ENCODE peak calls at places on chromosomes 16 and 17, in nine cellular contexts. E is EH; R is stimulated activated CD4-positive, alpha-beta T cell treated with anti-CD3 and anti-CD28 coated beads, Interleukin-2, amount 100 ng/mL, for 4 hours; V is ovary; I is epithelial cell of esophagus; N is activated CD8-positive, alpha-beta T cell treated with anti-CD3 and anti-CD28 coated beads, Interleukin-2, amount 10 ng/mL, durations not matched to agents 7 days and 5 days; X is NCI-H1092; D is Kasumi-1; Z is substantia nigra. W is an unnamed sample.

GRCh38 chr16:52320930-52321439 is 226.0 kb downstream of the TOX3 start:
- DNase-seq in E (no peak), R (no peak), V (no peak), I (no peak), N (no peak), X (no peak), D (no peak), Z (no peak), W (no peak)

GRCh38 chr16:2366660-2367309 is 26.3 kb upstream of the ABCA3 start:
- DNase-seq in E (no peak), R (no peak), V (no peak), I (no peak), N (no peak), X (no peak), D (no peak), Z (no peak), W (no peak)

GRCh38 chr17:78979780-78980623 is at the start of gene LGALS3BP:
- DNase-seq in E (peak; percentile 80), R (peak; percentile 10), V (peak; percentile 93), I (peak; percentile 65), N (peak; percentile 55), X (peak; percentile 94), D (peak; percentile 18), Z (peak; percentile 59), W (peak; percentile 2)

GRCh38 chr16:20681821-20682736 is 15.4 kb downstream of the ACSM1 start:
- DNase-seq in E (no peak), R (no peak), V (no peak), I (no peak), N (no peak), X (no peak), D (no peak), Z (no peak), W (peak; percentile 58)

GRCh38 chr16:15765880-15766279 is 90.9 kb downstream of the MYH11 start:
- DNase-seq in E (peak; percentile 64), R (no peak), V (no peak), I (peak; percentile 41), N (peak; percentile 60), X (no peak), D (peak; percentile 27), Z (peak; percentile 15), W (peak; percentile 61)

GRCh38 chr16:57664662-57665025 is 3.5 kb upstream of the ADGRG3 start:
- DNase-seq in E (no peak), R (no peak), V (no peak), I (no peak), N (no peak), X (no peak), D (no peak), Z (no peak), W (no peak)

GRCh38 chr17:79955961-79956735 is 79.5 kb downstream of the TBC1D16 start:
- DNase-seq in E (no peak), R (no peak), V (no peak), I (no peak), N (no peak), X (no peak), D (no peak), Z (no peak), W (no peak)

GRCh38 chr17:57889892-57890856 is 40.3 kb upstream of the MRPS23 start:
- DNase-seq in E (peak; percentile 87), R (no peak), V (peak; percentile 98), I (peak; percentile 53), N (no peak), X (no peak), D (no peak), Z (peak; percentile 18), W (no peak)

GRCh38 chr16:4691666-4692412 is 1.5 kb upstream of the NUDT16L1 start:
- DNase-seq in E (no peak), R (no peak), V (peak; percentile 47), I (no peak), N (no peak), X (no peak), D (no peak), Z (no peak), W (no peak)